ENCODE peak calls at places on chromosome 7, in seven cellular contexts. O, U, G, W, H, S and Y are unnamed samples.

GRCh38 chr7:44383566-44383965 is 58.2 kb upstream of the CAMK2B start:
- DNase-seq in W (no peak), U (peak), S (peak), G (no peak), H (no peak), O (no peak), Y (no peak)

GRCh38 chr7:69862413-69863064 is 264.3 kb downstream of the AUTS2 start:
- DNase-seq in W (no peak), S (no peak), H (no peak), U (no peak), G (no peak), O (no peak), Y (no peak)

GRCh38 chr7:101137651-101138148 is 10.8 kb downstream of the SERPINE1 start:
- DNase-seq in U (no peak), H (no peak), G (no peak), S (no peak), W (no peak), O (no peak), Y (no peak)

GRCh38 chr7:5428470-5429252 is 5.0 kb upstream of the TNRC18 start:
- DNase-seq in G (no peak), W (peak), S (no peak), U (peak), O (no peak), H (peak), Y (peak)

GRCh38 chr7:149284343-149284742 is 22.3 kb downstream of the ZNF783 start:
- DNase-seq in S (peak), H (no peak), U (no peak), G (no peak), O (peak), W (no peak), Y (peak)

GRCh38 chr7:152894295-152895170 is 135.0 kb downstream of the ACTR3B start:
- DNase-seq in H (peak), S (no peak), O (peak), G (peak), W (no peak), U (no peak), Y (no peak)

GRCh38 chr7:130669051-130669700 is 628 bp upstream of the COPG2 start:
- DNase-seq in S (peak), G (no peak), H (no peak), U (peak), W (no peak), O (no peak), Y (no peak)

GRCh38 chr7:94393251-94393758 is 1.4 kb upstream of the COL1A2 start:
- DNase-seq in W (no peak), S (no peak), H (peak), O (no peak), G (no peak), U (no peak), Y (no peak)

GRCh38 chr7:132817844-132818427 is 241.7 kb upstream of the PLXNA4 start:
- DNase-seq in W (no peak), H (no peak), G (no peak), O (no peak), U (no peak), S (no peak), Y (no peak)

GRCh38 chr7:83851551-83851950 is 202.6 kb upstream of the SEMA3E start:
- DNase-seq in S (no peak), O (no peak), H (no peak), G (no peak), W (no peak), U (no peak), Y (no peak)

GRCh38 chr7:117158941-117159705 is 163.7 kb downstream of the WNT2 start:
- DNase-seq in H (no peak), S (no peak), U (no peak), W (no peak), G (no peak), O (no peak), Y (no peak)

GRCh38 chr7:142626420-142627035 is 122.7 kb upstream of the PRSS1 start:
- DNase-seq in W (no peak), G (peak), H (peak), O (peak), S (no peak), U (peak), Y (peak)

GRCh38 chr7:29884399-29885272 is 78.3 kb downstream of the WIPF3 start:
- DNase-seq in G (no peak), O (no peak), W (peak), H (peak), S (no peak), U (peak), Y (peak)

GRCh38 chr7:93115796-93116195 is 2.0 kb downstream of the SAMD9 start:
- DNase-seq in U (no peak), S (no peak), G (peak), O (no peak), H (no peak), W (peak), Y (no peak)

GRCh38 chr7:151271699-151272355 is 23.3 kb upstream of the SMARCD3 start:
- DNase-seq in S (no peak), G (peak), O (no peak), W (no peak), U (peak), H (peak), Y (peak)
- TF ChIP-seq CTCF in S (no peak), G (no peak), O (no peak), W (no peak), U (no peak), H (no peak), Y (no peak)

DNA sequence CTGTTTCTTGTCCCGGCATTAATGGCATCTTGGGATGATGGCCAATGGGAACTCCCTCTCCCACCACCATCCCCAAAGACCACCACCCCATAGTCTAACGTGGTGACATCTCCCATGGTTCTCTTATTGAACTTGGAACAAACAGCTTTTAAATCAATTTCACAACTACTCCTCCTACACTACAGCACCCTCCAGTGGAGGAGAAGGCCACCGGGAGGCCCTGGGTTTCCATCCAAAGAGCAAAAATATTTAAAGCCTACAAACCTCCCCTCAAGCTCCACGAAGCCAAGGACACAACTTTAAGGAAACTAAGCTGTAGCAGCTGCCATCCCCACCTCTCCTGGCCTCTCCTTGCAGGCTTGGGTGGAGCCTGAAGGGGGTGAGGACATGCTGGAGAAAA is 94.1 kb upstream of the LANCL2 start:
- DNase-seq in O (no peak), G (peak), S (no peak), W (no peak), U (no peak), H (no peak), Y (no peak)
- TF ChIP-seq CTCF in O (no peak), G (peak), S (no peak), W (peak), U (no peak), H (peak), Y (no peak)

GRCh38 chr7:145848691-145849090 is 267.9 kb upstream of the CNTNAP2 start:
- DNase-seq in H (peak), O (no peak), S (no peak), W (no peak), G (peak), U (no peak), Y (no peak)
- TF ChIP-seq CTCF in H (peak), O (no peak), S (no peak), W (no peak), G (no peak), U (no peak), Y (no peak)

GRCh38 chr7:105387621-105388372 is 924 bp downstream of the SRPK2 start:
- DNase-seq in G (peak), S (peak), W (peak), O (peak), U (peak), H (peak), Y (peak)
- TF ChIP-seq CTCF in G (no peak), S (no peak), W (no peak), O (no peak), U (no peak), H (peak), Y (no peak)

DNA sequence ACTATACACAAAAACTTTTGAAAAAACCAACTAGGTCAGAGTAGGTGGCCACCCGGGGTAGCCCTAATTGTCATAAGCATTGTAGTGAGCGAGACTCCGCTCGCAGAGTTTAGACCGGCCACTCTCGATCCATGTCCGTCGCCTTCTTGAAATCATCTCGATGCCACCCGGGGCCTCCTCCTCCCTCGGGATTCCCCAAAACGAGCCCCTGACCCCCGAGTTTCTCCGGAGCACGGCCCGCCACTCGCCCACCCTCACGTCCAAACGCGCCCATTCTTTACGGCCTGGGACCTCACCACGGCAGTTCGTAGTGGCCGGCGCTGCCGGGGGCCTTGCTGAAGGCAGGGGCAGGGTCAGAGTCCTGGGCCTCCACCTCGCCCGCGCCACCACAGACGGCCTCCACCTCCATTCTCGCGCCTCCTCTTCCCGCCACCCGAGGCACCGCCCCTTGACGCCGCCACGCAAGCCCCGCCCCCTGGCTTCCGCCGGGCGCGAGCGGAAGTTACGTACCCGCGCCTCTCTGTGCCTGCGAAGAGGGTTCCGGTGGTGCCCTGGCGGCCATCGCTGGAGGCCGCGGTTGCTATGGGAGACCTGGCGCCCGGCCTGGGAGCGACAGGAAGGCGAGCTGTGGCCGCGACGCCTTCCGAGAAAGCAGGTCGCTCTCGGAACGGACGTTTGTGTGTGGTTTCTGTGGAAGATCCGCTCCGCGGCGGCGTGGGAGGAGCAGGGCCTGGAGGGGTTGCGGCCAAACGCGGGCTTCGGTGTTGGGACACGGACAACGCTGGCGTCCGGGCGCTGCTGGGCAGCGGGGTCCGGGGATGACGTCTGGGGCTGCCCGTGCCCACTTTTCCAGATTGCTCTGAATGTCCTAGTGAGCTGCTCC is at the start of gene RFC2:
- DNase-seq in W (peak), H (peak), G (peak), O (peak), S (peak), U (peak), Y (peak)
- TF ChIP-seq CTCF in W (no peak), H (no peak), G (no peak), O (no peak), S (no peak), U (no peak), Y (peak)

DNA sequence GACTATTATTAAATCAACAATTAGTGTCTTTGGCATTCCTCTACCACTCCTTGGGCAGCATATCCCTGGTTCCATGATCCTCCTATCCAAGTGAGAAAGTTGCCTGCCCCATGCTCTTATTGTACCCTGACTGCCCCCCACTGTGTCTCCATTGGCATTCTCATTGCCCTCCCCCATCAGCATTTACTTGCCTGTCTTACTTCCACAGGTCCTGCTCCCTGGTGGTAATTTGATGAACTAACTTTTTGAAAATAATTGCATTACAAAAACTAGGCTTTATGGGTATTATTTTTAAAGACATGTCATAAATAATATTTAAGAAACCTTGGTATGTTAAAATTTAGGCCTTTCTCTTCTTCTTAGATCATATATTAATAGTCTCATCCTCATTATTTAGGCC is 346.4 kb downstream of the PCLO start:
- DNase-seq in S (no peak), W (no peak), G (no peak), U (no peak), H (no peak), O (no peak), Y (no peak)
- TF ChIP-seq CTCF in S (no peak), W (no peak), G (no peak), U (no peak), H (no peak), O (no peak), Y (no peak)